ENCODE peak calls at places on chromosome 20, in five cellular contexts. H is IMR-90, M is uterus, Y is GM23338, L is upper lobe of left lung. F is an unnamed sample.

GRCh38 chr20:23212482-23212881 is 126.4 kb upstream of the CD93 start:
- DNase-seq in L (no peak), H (no peak), Y (no peak), M (no peak), F (no peak)

GRCh38 chr20:50762435-50763201 is 31.2 kb downstream of the PARD6B start:
- DNase-seq in M (peak; percentile 47), H (peak; percentile 76), Y (no peak), L (peak; percentile 87), F (no peak)

GRCh38 chr20:49754596-49754995 is 40.9 kb upstream of the B4GALT5 start:
- DNase-seq in Y (no peak), H (no peak), M (no peak), L (no peak), F (no peak)

GRCh38 chr20:48682529-48683385 is 145.0 kb downstream of the PREX1 start:
- DNase-seq in Y (peak; percentile 79), L (peak; percentile 94), M (peak; percentile 71), H (peak; percentile 92), F (peak; percentile 87)

GRCh38 chr20:24376523-24377085 is 92.8 kb upstream of the SYNDIG1 start:
- DNase-seq in L (no peak), M (no peak), H (peak; percentile 44), Y (no peak), F (peak; percentile 26)

GRCh38 chr20:57666106-57666833 is 43.5 kb downstream of the PMEPA1 start:
- DNase-seq in Y (no peak), M (no peak), H (no peak), L (no peak), F (no peak)

GRCh38 chr20:54063998-54064676 is 6.3 kb downstream of the BCAS1 start:
- DNase-seq in M (no peak), H (no peak), Y (no peak), L (no peak), F (no peak)

GRCh38 chr20:58408603-58409246 is 19.7 kb downstream of the VAPB start:
- DNase-seq in H (no peak), L (no peak), Y (no peak), M (no peak), F (no peak)

GRCh38 chr20:6058684-6059295 is 4.9 kb upstream of the LRRN4 start:
- DNase-seq in M (no peak), Y (no peak), H (no peak), L (peak; percentile 55), F (no peak)

GRCh38 chr20:20450461-20451027 is 82.6 kb downstream of the INSM1 start:
- DNase-seq in Y (no peak), H (no peak), L (no peak), M (no peak), F (no peak)

GRCh38 chr20:48440916-48441315 is 386.9 kb downstream of the PREX1 start:
- DNase-seq in H (no peak), M (no peak), L (no peak), Y (no peak), F (no peak)

GRCh38 chr20:32562495-32562911 is 22.6 kb downstream of the NOL4L start:
- DNase-seq in Y (peak; percentile 83), L (no peak), H (no peak), M (no peak), F (no peak)

GRCh38 chr20:23135449-23136447 is 49.6 kb upstream of the CD93 start:
- DNase-seq in Y (no peak), M (no peak), L (peak; percentile 62), H (no peak), F (no peak)

GRCh38 chr20:18511566-18511965 is 3.8 kb downstream of the SEC23B start:
- DNase-seq in Y (no peak), M (no peak), H (no peak), L (no peak), F (no peak)

GRCh38 chr20:31581391-31581790 is 23.7 kb upstream of the ID1 start:
- DNase-seq in M (no peak), Y (peak; percentile 72), H (no peak), L (no peak), F (no peak)

DNA sequence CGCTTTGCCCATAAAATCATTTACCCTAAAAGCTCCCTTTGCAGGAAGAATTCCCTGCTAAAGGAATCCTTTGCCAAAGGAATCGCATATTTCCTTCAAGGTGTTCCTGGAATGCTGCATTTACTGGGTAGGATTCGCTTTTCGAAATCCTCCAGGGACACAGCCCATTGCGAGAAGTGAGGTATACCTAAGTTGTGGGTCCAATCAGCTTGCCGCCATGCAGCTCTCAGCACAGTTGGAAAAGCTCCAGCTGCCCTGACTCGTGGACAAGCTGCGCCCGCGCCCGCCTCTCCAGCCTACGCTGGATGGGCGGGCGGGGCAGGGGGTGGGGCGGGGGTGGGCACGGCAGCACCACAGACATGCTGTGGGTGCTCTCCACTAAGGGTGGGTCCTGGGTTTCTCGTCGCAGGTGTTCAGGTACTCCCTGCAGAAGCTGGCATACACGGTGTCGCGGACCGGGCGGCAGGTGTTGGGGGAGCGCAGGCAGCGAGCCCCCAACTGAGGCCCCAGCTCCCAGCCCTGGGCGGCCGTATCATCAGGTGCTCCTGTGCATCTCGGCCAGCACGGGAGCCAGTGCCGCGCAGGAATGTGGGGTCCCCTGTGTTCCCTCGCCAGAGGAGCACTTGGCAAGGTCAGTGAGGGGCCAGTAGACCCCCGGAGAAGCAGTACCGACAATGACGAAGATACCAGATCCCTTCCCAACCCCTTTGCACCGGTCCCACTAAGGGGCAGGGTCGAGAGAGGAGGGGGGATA is 1.4 kb downstream of the NNAT start:
- DNase-seq in H (peak; percentile 35), L (peak; percentile 87), Y (peak; percentile 95), M (no peak), F (no peak)
- H3K4me3 ChIP-seq in H (no peak overlapping the region), L (no peak overlapping the region), Y (peak overlapping the region; percentile 43), M (no peak overlapping the region), F (no peak overlapping the region)

DNA sequence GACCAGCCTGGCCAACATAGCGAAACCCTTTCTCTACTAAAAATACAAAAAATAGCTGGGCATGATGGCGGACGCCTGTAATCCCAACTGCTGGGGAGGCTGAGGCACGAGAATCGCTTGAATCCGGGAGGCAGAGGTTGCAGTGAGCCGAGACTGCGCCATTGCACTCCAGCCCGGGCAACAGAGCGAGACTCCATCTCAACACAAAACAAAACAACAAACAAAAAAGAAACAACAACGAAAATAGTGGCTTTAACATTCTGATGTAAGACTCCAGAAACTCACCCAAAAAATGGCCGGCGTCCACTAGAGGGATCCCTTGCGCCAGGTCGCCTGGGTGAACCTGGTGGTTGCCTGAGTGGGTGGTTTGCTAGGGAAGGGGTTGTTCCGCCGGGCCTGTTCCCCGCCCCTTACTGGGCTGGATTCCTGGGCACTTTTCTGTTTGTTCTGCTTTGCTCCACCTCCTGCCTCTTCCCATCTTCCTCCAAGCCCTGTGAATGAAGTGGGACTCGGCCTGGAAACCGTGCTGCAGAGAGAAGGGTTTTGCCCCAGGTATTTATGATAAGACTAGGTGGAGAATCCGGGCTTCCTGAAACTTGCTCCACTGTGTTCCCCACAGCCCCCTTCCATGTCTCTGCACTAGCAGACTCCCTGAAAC is 1.5 kb downstream of the PABPC1L start:
- DNase-seq in Y (peak; percentile 88), H (peak; percentile 28), L (peak; percentile 89), M (no peak), F (no peak)
- TF ChIP-seq CTCF in Y (peak; percentile 75), H (peak; percentile 34), L (peak; percentile 41), M (peak; percentile 7), F (peak; percentile 56)

DNA sequence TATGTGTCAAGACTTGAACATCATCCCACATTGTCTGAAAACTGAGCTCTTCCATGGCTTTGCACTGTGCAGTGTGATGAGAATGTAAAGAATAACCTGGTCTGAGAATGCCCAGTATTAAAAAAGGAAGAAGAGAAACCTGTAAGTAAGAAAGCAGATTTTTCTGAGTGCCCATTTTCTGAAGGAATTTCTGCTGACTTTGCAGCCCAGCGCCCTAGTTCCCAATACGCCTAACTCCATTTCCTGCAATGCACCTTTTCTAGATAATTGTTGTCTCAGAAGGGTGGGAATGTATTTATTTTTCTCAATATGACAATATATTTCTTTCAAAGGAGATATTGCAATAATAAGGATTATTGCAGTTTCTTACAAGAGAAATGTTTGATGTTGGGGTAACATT is 231.5 kb downstream of the HAO1 start:
- DNase-seq in M (no peak), Y (no peak), H (no peak), L (no peak), F (no peak)
- H3K27me3 ChIP-seq in M (no peaks in the 10 kb centered on the region), Y (no peaks in the 10 kb centered on the region), H (no peaks in the 10 kb centered on the region), L (no peaks in the 10 kb centered on the region), F (no peaks in the 10 kb centered on the region)

DNA sequence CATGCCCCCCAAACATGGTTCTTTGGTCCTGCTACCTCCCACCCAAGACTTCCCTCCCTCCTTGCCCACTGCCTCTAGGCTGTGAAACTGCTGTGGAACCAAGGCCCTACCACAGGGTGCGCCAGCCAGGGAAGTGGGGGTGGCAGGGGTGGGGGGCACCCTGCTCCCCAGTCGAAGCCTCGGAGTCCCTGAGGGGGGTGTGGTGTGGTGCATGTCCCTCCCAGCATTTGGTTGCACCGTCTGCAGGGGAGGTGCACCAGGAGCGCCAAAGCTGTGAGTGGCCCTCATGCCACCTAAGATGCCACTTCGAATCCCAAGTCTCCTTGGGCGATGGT is 1.8 kb downstream of the RGS19 start:
- DNase-seq in L (no peak), Y (no peak), M (no peak), H (no peak), F (no peak)
- H3K4me3 ChIP-seq in L (peak overlapping the region; percentile 92), Y (no peak overlapping the region), M (no peak overlapping the region), H (no peak overlapping the region), F (no peak overlapping the region)

DNA sequence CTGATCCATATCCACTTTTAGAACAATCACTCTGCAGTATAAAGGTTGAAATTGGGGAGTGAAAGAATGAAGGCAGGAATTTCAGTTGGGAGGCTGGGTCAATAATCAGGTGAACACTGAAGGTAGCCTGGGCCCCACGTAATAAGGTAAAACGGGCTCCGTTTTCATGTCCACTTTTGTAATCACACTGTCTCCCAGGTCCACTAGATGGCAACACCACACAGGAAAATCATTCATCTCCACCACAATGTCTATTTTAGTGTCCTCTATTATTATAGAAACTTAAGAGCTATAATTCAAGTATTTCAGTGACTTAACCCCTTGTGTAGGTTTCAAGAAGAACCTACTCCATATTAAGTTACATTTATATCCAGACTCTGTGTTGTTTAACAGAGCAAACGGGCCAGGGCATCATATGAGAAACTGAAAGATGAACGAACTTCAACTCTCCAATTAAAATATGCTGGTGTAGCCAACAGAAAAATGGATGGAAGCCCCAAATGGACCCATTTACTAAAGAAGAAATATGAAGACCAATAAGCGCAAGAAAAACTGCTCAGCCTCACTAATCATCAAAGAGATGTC is 45.9 kb upstream of the MC3R start:
- DNase-seq in Y (no peak), M (no peak), L (no peak), H (no peak), F (no peak)
- TF ChIP-seq CTCF in Y (peak; percentile 16), M (no peak), L (no peak), H (peak; percentile 28), F (peak; percentile 26)

DNA sequence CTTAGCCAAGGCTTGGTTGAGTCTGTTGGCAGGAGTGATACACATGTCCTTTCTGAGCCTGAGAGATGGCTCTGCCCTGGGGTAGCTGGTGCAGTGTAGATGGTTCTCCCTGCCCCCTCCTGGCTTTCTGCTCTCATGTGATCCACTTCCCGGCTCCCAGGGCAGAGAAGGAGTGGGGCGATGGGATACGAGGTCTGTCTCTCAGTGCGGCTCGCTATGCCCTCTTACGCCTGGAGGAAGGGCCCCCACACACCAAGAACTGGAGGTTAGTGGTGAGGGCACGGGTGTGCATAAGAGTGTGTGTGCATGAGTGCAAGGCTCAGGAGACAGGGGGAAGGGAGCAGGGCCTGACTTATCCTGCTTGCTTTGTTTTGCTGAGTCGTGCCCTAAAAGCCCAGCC is 18.8 kb downstream of the SLC12A5 start:
- DNase-seq in L (no peak), M (no peak), H (no peak), Y (no peak), F (no peak)
- H3K27me3 ChIP-seq in L (no peaks in the 10 kb centered on the region), M (no peaks in the 10 kb centered on the region), H (peaks cover 18% of the 10 kb centered on the region), Y (no peaks in the 10 kb centered on the region), F (peaks cover 1% of the 10 kb centered on the region)

GRCh38 chr20:62554898-62555641 is 79.3 kb upstream of the GATA5 start:
- DNase-seq in H (no peak), M (no peak), Y (no peak), L (no peak), F (no peak)
- H3K4me3 ChIP-seq in H (no peak overlapping the region), M (no peak overlapping the region), Y (no peak overlapping the region), L (no peak overlapping the region), F (no peak overlapping the region)